ENCODE peak calls at places on chromosomes 12 and 14, in nine cellular contexts. W, T, K, S, O, M, A, B and I are unnamed samples.

GRCh38 chr14:61812347-61813100 is 50.3 kb downstream of the SNAPC1 start:
- DNase-seq in W (peak; percentile 92), T (no peak), K (no peak), S (no peak), O (no peak), M (peak; percentile 7), A (no peak), B (no peak), I (no peak)

GRCh38 chr12:81610955-81611889 is 147.9 kb downstream of the PPFIA2 start:
- DNase-seq in W (no peak), T (no peak), K (peak; percentile 3), S (no peak), O (no peak), M (peak; percentile 6), A (no peak), B (no peak), I (no peak)

GRCh38 chr14:67240168-67240932 is 885 bp upstream of the PALS1 start:
- DNase-seq in W (no peak), T (peak; percentile 13), K (peak; percentile 74), S (no peak), O (peak; percentile 38), M (peak; percentile 22), A (peak; percentile 23), B (peak; percentile 5), I (peak; percentile 92)

GRCh38 chr12:107681836-107682820 is 3.5 kb upstream of the PWP1 start:
- DNase-seq in W (no peak), T (no peak), K (no peak), S (no peak), O (no peak), M (no peak), A (no peak), B (no peak), I (no peak)

GRCh38 chr12:124833693-124834122 is 30.0 kb downstream of the SCARB1 start:
- DNase-seq in W (peak; percentile 13), T (no peak), K (no peak), S (no peak), O (no peak), M (no peak), A (no peak), B (no peak), I (no peak)

GRCh38 chr12:128905003-128905544 is 51.8 kb downstream of the GLT1D1 start:
- DNase-seq in W (no peak), T (no peak), K (no peak), S (no peak), O (no peak), M (no peak), A (no peak), B (no peak), I (no peak)

GRCh38 chr14:60094306-60094897 is 2.7 kb downstream of the PCNX4 start:
- DNase-seq in W (no peak), T (no peak), K (peak; percentile 90), S (no peak), O (peak; percentile 73), M (peak; percentile 75), A (no peak), B (no peak), I (no peak)

GRCh38 chr14:51914310-51914709 is 53.9 kb downstream of the GNG2 start:
- DNase-seq in W (no peak), T (no peak), K (no peak), S (no peak), O (no peak), M (no peak), A (no peak), B (no peak), I (peak; percentile 57)

GRCh38 chr14:66634876-66635275 is 126.9 kb downstream of the GPHN start:
- DNase-seq in W (no peak), T (no peak), K (peak; percentile 28), S (no peak), O (no peak), M (peak; percentile 25), A (no peak), B (no peak), I (no peak)

GRCh38 chr12:101455685-101456084 is 19.5 kb upstream of the SPIC start:
- DNase-seq in W (no peak), T (no peak), K (no peak), S (no peak), O (no peak), M (no peak), A (peak; percentile 21), B (no peak), I (no peak)

GRCh38 chr12:25018146-25018545 is 69.2 kb upstream of the BCAT1 start:
- DNase-seq in W (no peak), T (no peak), K (no peak), S (no peak), O (no peak), M (no peak), A (no peak), B (no peak), I (no peak)

GRCh38 chr12:104748790-104749189 is 209.3 kb downstream of the SLC41A2 start:
- DNase-seq in W (no peak), T (no peak), K (peak; percentile 61), S (no peak), O (peak; percentile 9), M (no peak), A (no peak), B (no peak), I (no peak)

GRCh38 chr12:22082190-22082701 is 36.2 kb downstream of the CMAS start:
- DNase-seq in W (no peak), T (no peak), K (no peak), S (no peak), O (no peak), M (no peak), A (no peak), B (no peak), I (no peak)

GRCh38 chr12:123388218-123388947 is 4.5 kb downstream of the KMT5A start:
- DNase-seq in W (peak; percentile 99), T (peak; percentile 72), K (peak; percentile 65), S (no peak), O (peak; percentile 71), M (peak; percentile 62), A (peak; percentile 79), B (peak; percentile 64), I (peak; percentile 94)

GRCh38 chr12:93894391-93895095 is 217.4 kb downstream of the CRADD start:
- DNase-seq in W (peak; percentile 76), T (no peak), K (peak; percentile 57), S (no peak), O (no peak), M (peak; percentile 83), A (no peak), B (no peak), I (peak; percentile 94)

GRCh38 chr12:1553987-1554982 is 40.1 kb downstream of the FBXL14 start:
- DNase-seq in W (no peak), T (no peak), K (no peak), S (no peak), O (no peak), M (no peak), A (peak; percentile 51), B (no peak), I (no peak)

GRCh38 chr14:94826774-94827173 is 56.9 kb upstream of the GSC start:
- DNase-seq in W (no peak), T (no peak), K (no peak), S (no peak), O (no peak), M (no peak), A (no peak), B (no peak), I (no peak)

GRCh38 chr12:121789233-121789781 is 4.2 kb downstream of the RHOF start:
- DNase-seq in W (no peak), T (peak; percentile 53), K (no peak), S (no peak), O (no peak), M (no peak), A (peak; percentile 43), B (no peak), I (no peak)

GRCh38 chr12:55934343-55934742 is 3.4 kb downstream of the DGKA start:
- DNase-seq in W (peak; percentile 84), T (no peak), K (no peak), S (no peak), O (no peak), M (peak; percentile 59), A (no peak), B (no peak), I (no peak)

GRCh38 chr12:68739891-68740290 is 6.1 kb upstream of the SLC35E3 start:
- DNase-seq in W (no peak), T (no peak), K (no peak), S (no peak), O (no peak), M (no peak), A (no peak), B (no peak), I (no peak)

GRCh38 chr12:83183132-83183531 is 496.4 kb downstream of the TMTC2 start:
- DNase-seq in W (no peak), T (no peak), K (no peak), S (no peak), O (no peak), M (no peak), A (no peak), B (no peak), I (no peak)

GRCh38 chr12:15752780-15753179 is 36.4 kb downstream of the EPS8 start:
- DNase-seq in W (peak; percentile 21), T (no peak), K (peak; percentile 47), S (no peak), O (peak; percentile 71), M (peak; percentile 29), A (no peak), B (no peak), I (no peak)